ENCODE peak calls at places on chromosomes 2 and 18, in seven cellular contexts. N is IMR-90, M is MM.1S, L is HCT116, W is PC-3, U is fibroblast of lung, V is OCI-LY7. T is an unnamed sample.

GRCh38 chr2:133633851-133634250 is 65.6 kb upstream of the NCKAP5 start:
- DNase-seq in N (peak; percentile 84), U (peak; percentile 96), V (no peak), M (no peak), L (no peak), W (no peak), T (no peak)

GRCh38 chr2:118224888-118225264 is 136.6 kb downstream of the INSIG2 start:
- DNase-seq in U (no peak), M (no peak), N (no peak), L (no peak), W (no peak), V (no peak), T (no peak)

GRCh38 chr18:13387856-13388548 is 169.4 kb downstream of the LDLRAD4 start:
- DNase-seq in L (no peak), U (peak; percentile 81), W (no peak), V (no peak), N (peak; percentile 36), M (no peak), T (no peak)

GRCh38 chr2:15561574-15562344 is 625 bp upstream of the NBAS start:
- DNase-seq in V (peak; percentile 12), U (peak; percentile 85), W (peak; percentile 25), L (no peak), M (no peak), N (peak; percentile 34), T (no peak)

GRCh38 chr2:36756438-36756837 is 59.9 kb downstream of the VIT start:
- DNase-seq in N (no peak), W (no peak), M (no peak), U (peak; percentile 21), V (no peak), L (no peak), T (no peak)

GRCh38 chr2:26712486-26713465 is 20.3 kb downstream of the KCNK3 start:
- DNase-seq in U (no peak), L (no peak), V (no peak), M (no peak), N (no peak), W (no peak), T (no peak)

GRCh38 chr2:9166579-9167392 is 39.8 kb upstream of the ASAP2 start:
- DNase-seq in U (no peak), W (no peak), V (no peak), N (peak; percentile 28), L (no peak), M (no peak), T (no peak)

GRCh38 chr2:37582911-37583310 is 88.5 kb downstream of the CDC42EP3 start:
- DNase-seq in N (no peak), L (no peak), W (no peak), M (no peak), U (peak; percentile 30), V (no peak), T (no peak)

GRCh38 chr18:58983260-58983659 is 118.6 kb downstream of the ZNF532 start:
- DNase-seq in N (no peak), W (no peak), M (no peak), U (no peak), L (no peak), V (no peak), T (no peak)

GRCh38 chr2:72126186-72127100 is 21.2 kb downstream of the CYP26B1 start:
- DNase-seq in L (no peak), W (no peak), N (no peak), M (no peak), V (peak; percentile 8), U (no peak), T (no peak)

GRCh38 chr18:59469463-59470180 is 110.6 kb upstream of the LMAN1 start:
- DNase-seq in L (no peak), V (no peak), U (no peak), M (no peak), N (no peak), W (no peak), T (peak; percentile 11)

GRCh38 chr2:40824269-40824668 is 372.4 kb upstream of the SLC8A1 start:
- DNase-seq in U (no peak), L (no peak), V (no peak), N (no peak), W (no peak), M (no peak), T (no peak)

GRCh38 chr2:96143848-96144480 is 1.3 kb downstream of the DUSP2 start:
- DNase-seq in W (peak; percentile 48), N (no peak), U (no peak), V (peak; percentile 67), L (peak; percentile 27), M (no peak), T (no peak)

GRCh38 chr2:25251461-25252273 is 83.3 kb upstream of the POMC start:
- DNase-seq in U (peak; percentile 44), V (no peak), N (peak; percentile 7), W (peak; percentile 30), M (peak; percentile 7), L (no peak), T (peak; percentile 11)

GRCh38 chr2:129565710-129566109 is 413.8 kb upstream of the RAB6C start:
- DNase-seq in M (no peak), U (no peak), W (no peak), V (no peak), N (no peak), L (no peak), T (no peak)

GRCh38 chr2:159249955-159250723 is 36.4 kb downstream of the WDSUB1 start:
- DNase-seq in V (peak; percentile 8), W (peak; percentile 96), N (peak; percentile 72), L (peak; percentile 84), M (no peak), U (peak; percentile 72), T (peak; percentile 90)

GRCh38 chr2:237967463-237967871 is 653 bp downstream of the UBE2F start:
- DNase-seq in W (peak; percentile 11), N (no peak), M (no peak), L (no peak), U (peak; percentile 14), V (no peak), T (no peak)

GRCh38 chr2:136253288-136254004 is 135.5 kb upstream of the CXCR4 start:
- DNase-seq in U (no peak), M (peak; percentile 12), N (no peak), V (peak; percentile 75), L (no peak), W (no peak), T (no peak)

GRCh38 chr2:136255127-136255526 is 137.2 kb upstream of the CXCR4 start:
- DNase-seq in V (peak; percentile 43), W (no peak), N (no peak), L (no peak), U (no peak), M (no peak), T (no peak)

GRCh38 chr2:136254681-136255080 is 136.7 kb upstream of the CXCR4 start:
- DNase-seq in W (no peak), V (peak; percentile 64), U (no peak), N (no peak), M (no peak), L (no peak), T (no peak)

GRCh38 chr2:136257893-136258292 is 139.9 kb upstream of the CXCR4 start:
- DNase-seq in L (no peak), M (no peak), U (no peak), W (no peak), V (no peak), N (no peak), T (no peak)

DNA sequence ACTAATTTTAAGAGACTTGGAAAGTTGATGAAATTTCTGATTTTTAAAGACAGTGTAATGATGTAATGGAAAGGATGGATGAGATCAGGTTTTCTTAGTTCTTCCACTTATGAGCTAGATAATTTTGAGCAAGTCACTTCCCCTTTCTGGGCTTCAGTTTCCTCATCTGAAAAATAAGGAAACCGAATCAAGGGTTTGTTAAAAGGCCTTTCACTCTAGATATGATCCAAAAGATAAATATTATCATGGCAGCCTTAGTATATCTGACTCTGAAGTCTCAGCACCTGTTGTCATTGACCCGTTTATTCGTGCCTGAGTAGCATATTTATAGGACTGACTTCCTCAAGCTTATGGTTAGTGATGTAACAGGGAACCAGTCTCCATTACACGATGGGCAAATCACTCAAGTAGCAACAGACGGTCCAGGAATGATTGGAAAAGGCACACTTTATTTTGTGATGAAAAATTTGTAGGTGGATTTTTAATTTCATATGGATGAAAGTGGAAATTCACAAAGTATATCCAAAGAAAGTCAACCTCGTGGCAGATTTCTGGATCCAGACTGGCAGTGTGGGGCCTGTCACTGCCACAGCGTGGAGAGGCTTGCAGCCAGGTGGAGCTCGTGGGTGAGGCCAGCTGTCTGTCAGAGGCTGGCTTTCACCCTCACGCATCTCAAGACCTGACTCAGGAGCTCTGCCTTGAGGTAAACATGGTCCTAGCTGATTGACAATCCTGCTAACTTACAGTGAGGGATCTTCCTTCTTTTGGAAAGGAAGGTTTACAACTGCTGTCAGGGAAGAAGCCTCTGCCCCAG is 137.9 kb upstream of the CXCR4 start:
- DNase-seq in N (no peak), U (no peak), W (no peak), V (peak; percentile 85), M (no peak), L (no peak), T (no peak)
- TF ChIP-seq CTCF in N (no peak), U (no peak), W (no peak), V (peak; percentile 80), M (no peak), L (no peak), T (no peak)

DNA sequence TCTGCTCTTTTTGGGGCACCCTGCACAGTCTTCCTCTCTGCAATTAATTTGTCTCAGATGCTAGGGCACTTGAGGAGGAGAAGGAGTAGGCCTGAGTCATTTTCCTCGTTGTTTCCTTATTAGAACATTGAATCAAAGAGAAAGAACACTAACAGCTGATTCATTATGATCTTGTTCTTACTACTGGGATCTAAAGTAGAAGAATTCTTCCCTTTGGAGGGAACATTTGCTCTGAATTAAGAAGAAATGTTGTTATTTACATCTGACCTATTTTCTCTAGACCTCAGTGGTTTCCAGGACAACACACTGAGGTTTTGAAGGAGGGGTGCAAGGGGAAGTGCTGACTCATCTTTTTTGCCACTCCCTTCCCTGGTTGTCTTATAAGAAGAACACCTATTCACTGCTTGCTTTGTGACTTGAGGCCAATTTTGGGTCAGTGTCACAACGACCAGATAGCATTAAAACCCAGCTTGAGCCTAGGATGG is 24.3 kb upstream of the STAT1 start:
- DNase-seq in M (peak; percentile 28), W (peak; percentile 44), N (peak; percentile 80), U (peak; percentile 74), V (no peak), L (no peak), T (no peak)
- H2AFZ ChIP-seq in M (no peak overlapping the region), W (peak overlapping the region; percentile 51), N (peak overlapping the region; percentile 75), U (peak overlapping the region; percentile 24), V (no peak overlapping the region), L (no peak overlapping the region), T (peak overlapping the region; percentile 14)

GRCh38 chr2:189783927-189784867 is at the start of the genes ORMDL1 and PMS1:
- DNase-seq in L (peak; percentile 91), V (peak; percentile 97), M (peak; percentile 98), N (peak; percentile 95), U (peak; percentile 96), W (peak; percentile 96), T (no peak)
- TF ChIP-seq CTCF in L (no peak), V (no peak), M (no peak), N (no peak), U (no peak), W (no peak), T (no peak)

GRCh38 chr18:11259421-11259820 is 110.1 kb upstream of the PIEZO2 start:
- DNase-seq in W (no peak), L (no peak), V (no peak), M (no peak), U (no peak), N (no peak), T (no peak)
- H2AFZ ChIP-seq in W (no peak overlapping the region), L (no peak overlapping the region), V (no peak overlapping the region), M (no peak overlapping the region), U (peak overlapping the region; percentile 54), N (peak overlapping the region; percentile 64), T (no peak overlapping the region)

T was measured in keratinocyte.